ENCODE peak calls at places on chromosomes 16 and 17, in ten cellular contexts. One of them, this sample, is unnamed. For H3K9me3, the result is how much of the 10 kb centered on the place peaks cover.

GRCh38 chr17:5011928-5012327 is 14.2 kb downstream of the KIF1C start:
- DNase-seq in left lung: no peak
- DNase-seq in lung: no peak
- DNase-seq in osteoblast: peak
- DNase-seq in astrocyte: peak
- DNase-seq in fibroblast of lung: peak
- DNase-seq in lower lobe of right lung: no peak
- DNase-seq in tibial nerve: no peak
- DNase-seq in ovary: no peak
- DNase-seq in uterus: no peak
- DNase-seq in this sample: no peak

GRCh38 chr16:54241525-54241924 is 45.1 kb downstream of the IRX3 start:
- DNase-seq in left lung: no peak
- DNase-seq in lung: no peak
- DNase-seq in osteoblast: no peak
- DNase-seq in astrocyte: no peak
- DNase-seq in fibroblast of lung: no peak
- DNase-seq in lower lobe of right lung: no peak
- DNase-seq in tibial nerve: no peak
- DNase-seq in ovary: no peak
- DNase-seq in uterus: no peak
- DNase-seq in this sample: no peak

GRCh38 chr17:49223168-49223516 is 7.4 kb downstream of the PHOSPHO1 start:
- DNase-seq in left lung: no peak
- DNase-seq in lung: no peak
- DNase-seq in osteoblast: peak
- DNase-seq in astrocyte: no peak
- DNase-seq in fibroblast of lung: no peak
- DNase-seq in lower lobe of right lung: no peak
- DNase-seq in tibial nerve: no peak
- DNase-seq in ovary: no peak
- DNase-seq in uterus: no peak
- DNase-seq in this sample: no peak

GRCh38 chr16:13835357-13835756 is 84.6 kb upstream of the ERCC4 start:
- DNase-seq in left lung: no peak
- DNase-seq in lung: no peak
- DNase-seq in osteoblast: no peak
- DNase-seq in astrocyte: no peak
- DNase-seq in fibroblast of lung: no peak
- DNase-seq in lower lobe of right lung: no peak
- DNase-seq in tibial nerve: no peak
- DNase-seq in ovary: no peak
- DNase-seq in uterus: no peak
- DNase-seq in this sample: no peak

GRCh38 chr16:72024862-72025382 is 16.4 kb downstream of the DHODH start:
- DNase-seq in left lung: no peak
- DNase-seq in lung: no peak
- DNase-seq in osteoblast: no peak
- DNase-seq in astrocyte: no peak
- DNase-seq in fibroblast of lung: no peak
- DNase-seq in lower lobe of right lung: no peak
- DNase-seq in tibial nerve: no peak
- DNase-seq in ovary: no peak
- DNase-seq in uterus: no peak
- DNase-seq in this sample: no peak

GRCh38 chr17:78665385-78665951 is 88.3 kb upstream of the DNAH17 start:
- DNase-seq in left lung: peak
- DNase-seq in lung: no peak
- DNase-seq in osteoblast: no peak
- DNase-seq in astrocyte: no peak
- DNase-seq in fibroblast of lung: no peak
- DNase-seq in lower lobe of right lung: no peak
- DNase-seq in tibial nerve: no peak
- DNase-seq in ovary: no peak
- DNase-seq in uterus: no peak
- DNase-seq in this sample: no peak

GRCh38 chr17:29215717-29216116 is 30.9 kb upstream of the CRYBA1 start:
- DNase-seq in left lung: no peak
- DNase-seq in lung: no peak
- DNase-seq in osteoblast: no peak
- DNase-seq in astrocyte: peak
- DNase-seq in fibroblast of lung: peak
- DNase-seq in lower lobe of right lung: no peak
- DNase-seq in tibial nerve: no peak
- DNase-seq in ovary: no peak
- DNase-seq in uterus: no peak
- DNase-seq in this sample: no peak

GRCh38 chr17:73492802-73493139 is 151.5 kb downstream of the SDK2 start:
- DNase-seq in left lung: no peak
- DNase-seq in lung: no peak
- DNase-seq in osteoblast: peak
- DNase-seq in astrocyte: no peak
- DNase-seq in fibroblast of lung: no peak
- DNase-seq in lower lobe of right lung: no peak
- DNase-seq in tibial nerve: no peak
- DNase-seq in ovary: no peak
- DNase-seq in uterus: no peak
- DNase-seq in this sample: no peak

GRCh38 chr16:68640972-68641371 is 4.1 kb upstream of the CDH3 start:
- DNase-seq in left lung: no peak
- DNase-seq in lung: no peak
- DNase-seq in osteoblast: peak
- DNase-seq in astrocyte: peak
- DNase-seq in fibroblast of lung: peak
- DNase-seq in lower lobe of right lung: peak
- DNase-seq in tibial nerve: no peak
- DNase-seq in ovary: no peak
- DNase-seq in uterus: no peak
- DNase-seq in this sample: no peak

GRCh38 chr17:44219636-44220210 is at the start of gene UBTF:
- DNase-seq in left lung: peak
- DNase-seq in lung: peak
- DNase-seq in osteoblast: peak
- DNase-seq in astrocyte: no peak
- DNase-seq in fibroblast of lung: peak
- DNase-seq in lower lobe of right lung: peak
- DNase-seq in tibial nerve: no peak
- DNase-seq in ovary: peak
- DNase-seq in uterus: peak
- DNase-seq in this sample: peak

GRCh38 chr17:35745749-35746320 is 7.2 kb downstream of the GAS2L2 start:
- DNase-seq in left lung: no peak
- DNase-seq in lung: no peak
- DNase-seq in osteoblast: peak
- DNase-seq in astrocyte: no peak
- DNase-seq in fibroblast of lung: no peak
- DNase-seq in lower lobe of right lung: no peak
- DNase-seq in tibial nerve: no peak
- DNase-seq in ovary: no peak
- DNase-seq in uterus: no peak
- DNase-seq in this sample: no peak

GRCh38 chr16:70809392-70810060 is 8.6 kb upstream of the VAC14 start:
- DNase-seq in left lung: no peak
- DNase-seq in lung: no peak
- DNase-seq in osteoblast: no peak
- DNase-seq in astrocyte: no peak
- DNase-seq in fibroblast of lung: no peak
- DNase-seq in lower lobe of right lung: no peak
- DNase-seq in tibial nerve: no peak
- DNase-seq in ovary: no peak
- DNase-seq in uterus: no peak
- DNase-seq in this sample: no peak

GRCh38 chr16:3243882-3244281 is 8.9 kb upstream of the ZNF200 start:
- DNase-seq in left lung: no peak
- DNase-seq in lung: no peak
- DNase-seq in osteoblast: no peak
- DNase-seq in astrocyte: no peak
- DNase-seq in fibroblast of lung: no peak
- DNase-seq in lower lobe of right lung: no peak
- DNase-seq in tibial nerve: no peak
- DNase-seq in ovary: no peak
- DNase-seq in uterus: no peak
- DNase-seq in this sample: no peak

GRCh38 chr16:2964416-2965223 is 545 bp downstream of the KREMEN2 start:
- DNase-seq in left lung: no peak
- DNase-seq in lung: no peak
- DNase-seq in osteoblast: peak
- DNase-seq in astrocyte: no peak
- DNase-seq in fibroblast of lung: no peak
- DNase-seq in lower lobe of right lung: peak
- DNase-seq in tibial nerve: no peak
- DNase-seq in ovary: no peak
- DNase-seq in uterus: no peak
- DNase-seq in this sample: peak

GRCh38 chr16:13992976-13993375 is 73.0 kb downstream of the ERCC4 start:
- DNase-seq in left lung: no peak
- DNase-seq in lung: no peak
- DNase-seq in osteoblast: no peak
- DNase-seq in astrocyte: no peak
- DNase-seq in fibroblast of lung: no peak
- DNase-seq in lower lobe of right lung: no peak
- DNase-seq in tibial nerve: no peak
- DNase-seq in ovary: no peak
- DNase-seq in uterus: no peak
- DNase-seq in this sample: no peak

GRCh38 chr17:68289473-68289872 is 1.5 kb downstream of the SLC16A6 start:
- DNase-seq in left lung: no peak
- DNase-seq in lung: no peak
- DNase-seq in osteoblast: peak
- DNase-seq in astrocyte: no peak
- DNase-seq in fibroblast of lung: no peak
- DNase-seq in lower lobe of right lung: no peak
- DNase-seq in tibial nerve: no peak
- DNase-seq in ovary: no peak
- DNase-seq in uterus: no peak
- DNase-seq in this sample: no peak
- H3K27ac ChIP-seq in left lung: peak
- H3K27ac ChIP-seq in lung: no peak
- H3K27ac ChIP-seq in osteoblast: peak
- H3K27ac ChIP-seq in astrocyte: no peak
- H3K27ac ChIP-seq in fibroblast of lung: peak
- H3K27ac ChIP-seq in lower lobe of right lung: peak
- H3K27ac ChIP-seq in tibial nerve: no peak
- H3K27ac ChIP-seq in ovary: no peak
- H3K27ac ChIP-seq in uterus: no peak
- H3K27ac ChIP-seq in this sample: peak

DNA sequence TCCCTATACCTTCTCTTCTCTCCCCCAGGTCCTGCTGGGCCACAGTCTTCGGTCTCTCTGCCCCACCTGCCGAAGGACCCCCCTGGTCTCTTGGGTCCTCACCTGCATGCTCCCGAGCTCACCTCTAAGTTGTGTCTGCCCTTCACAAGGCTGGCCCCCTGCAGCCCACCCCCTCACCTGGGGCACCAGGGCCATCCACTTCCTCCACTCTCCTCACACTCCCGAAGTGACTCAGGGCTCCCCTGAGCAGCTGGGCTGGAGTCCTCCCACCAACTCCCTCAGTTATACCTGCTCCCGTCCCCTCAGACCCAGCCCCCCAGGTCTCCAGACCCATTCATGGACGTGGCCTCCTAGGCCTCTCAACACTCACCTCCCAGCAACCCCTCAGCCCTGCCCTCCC is 822.0 kb downstream of the KCNJ18 start:
- DNase-seq in left lung: no peak
- DNase-seq in lung: no peak
- DNase-seq in osteoblast: no peak
- DNase-seq in astrocyte: no peak
- DNase-seq in fibroblast of lung: no peak
- DNase-seq in lower lobe of right lung: no peak
- DNase-seq in tibial nerve: no peak
- DNase-seq in ovary: no peak
- DNase-seq in uterus: no peak
- DNase-seq in this sample: no peak
- H3K9me3 ChIP-seq in left lung: under half
- H3K9me3 ChIP-seq in lung: under half
- H3K9me3 ChIP-seq in osteoblast: under half
- H3K9me3 ChIP-seq in astrocyte: under half
- H3K9me3 ChIP-seq in fibroblast of lung: under half
- H3K9me3 ChIP-seq in lower lobe of right lung: under half
- H3K9me3 ChIP-seq in tibial nerve: under half
- H3K9me3 ChIP-seq in ovary: under half
- H3K9me3 ChIP-seq in uterus: under half
- H3K9me3 ChIP-seq in this sample: under half

GRCh38 chr16:89489040-89489721 is 1.2 kb downstream of the ANKRD11 start:
- DNase-seq in left lung: peak
- DNase-seq in lung: peak
- DNase-seq in osteoblast: peak
- DNase-seq in astrocyte: peak
- DNase-seq in fibroblast of lung: peak
- DNase-seq in lower lobe of right lung: peak
- DNase-seq in tibial nerve: peak
- DNase-seq in ovary: peak
- DNase-seq in uterus: peak
- DNase-seq in this sample: peak

GRCh38 chr16:89491974-89492687 is 1.8 kb upstream of the ANKRD11 start:
- DNase-seq in left lung: no peak
- DNase-seq in lung: no peak
- DNase-seq in osteoblast: no peak
- DNase-seq in astrocyte: no peak
- DNase-seq in fibroblast of lung: no peak
- DNase-seq in lower lobe of right lung: no peak
- DNase-seq in tibial nerve: no peak
- DNase-seq in ovary: no peak
- DNase-seq in uterus: no peak
- DNase-seq in this sample: no peak

GRCh38 chr16:89490386-89491237 is at the start of gene ANKRD11:
- DNase-seq in left lung: peak
- DNase-seq in lung: peak
- DNase-seq in osteoblast: peak
- DNase-seq in astrocyte: peak
- DNase-seq in fibroblast of lung: peak
- DNase-seq in lower lobe of right lung: peak
- DNase-seq in tibial nerve: peak
- DNase-seq in ovary: peak
- DNase-seq in uterus: peak
- DNase-seq in this sample: peak

GRCh38 chr16:89489731-89490385 is 503 bp downstream of the ANKRD11 start:
- DNase-seq in left lung: no peak
- DNase-seq in lung: no peak
- DNase-seq in osteoblast: peak
- DNase-seq in astrocyte: no peak
- DNase-seq in fibroblast of lung: no peak
- DNase-seq in lower lobe of right lung: peak
- DNase-seq in tibial nerve: no peak
- DNase-seq in ovary: peak
- DNase-seq in uterus: no peak
- DNase-seq in this sample: no peak

GRCh38 chr16:89491238-89491869 is 993 bp upstream of the ANKRD11 start:
- DNase-seq in left lung: no peak
- DNase-seq in lung: no peak
- DNase-seq in osteoblast: peak
- DNase-seq in astrocyte: no peak
- DNase-seq in fibroblast of lung: no peak
- DNase-seq in lower lobe of right lung: no peak
- DNase-seq in tibial nerve: no peak
- DNase-seq in ovary: no peak
- DNase-seq in uterus: no peak
- DNase-seq in this sample: no peak
- TF ChIP-seq CTCF in left lung: no peak
- TF ChIP-seq CTCF in lung: no peak
- TF ChIP-seq CTCF in osteoblast: peak
- TF ChIP-seq CTCF in astrocyte: peak
- TF ChIP-seq CTCF in fibroblast of lung: no peak
- TF ChIP-seq CTCF in lower lobe of right lung: no peak
- TF ChIP-seq CTCF in tibial nerve: no peak
- TF ChIP-seq CTCF in ovary: no peak
- TF ChIP-seq CTCF in uterus: no peak
- TF ChIP-seq CTCF in this sample: no peak

GRCh38 chr16:81472391-81472790 is 27.8 kb downstream of the CMIP start:
- DNase-seq in left lung: no peak
- DNase-seq in lung: no peak
- DNase-seq in osteoblast: no peak
- DNase-seq in astrocyte: no peak
- DNase-seq in fibroblast of lung: no peak
- DNase-seq in lower lobe of right lung: no peak
- DNase-seq in tibial nerve: no peak
- DNase-seq in ovary: no peak
- DNase-seq in uterus: no peak
- DNase-seq in this sample: no peak
- H3K27ac ChIP-seq in left lung: peak
- H3K27ac ChIP-seq in lung: no peak
- H3K27ac ChIP-seq in osteoblast: no peak
- H3K27ac ChIP-seq in astrocyte: no peak
- H3K27ac ChIP-seq in fibroblast of lung: no peak
- H3K27ac ChIP-seq in lower lobe of right lung: no peak
- H3K27ac ChIP-seq in tibial nerve: peak
- H3K27ac ChIP-seq in ovary: no peak
- H3K27ac ChIP-seq in uterus: no peak
- H3K27ac ChIP-seq in this sample: no peak

This sample was measured in WERI-Rb-1.